ENCODE peak calls at places on chromosomes 13 and 19, in four cellular contexts. A is A549, E is HepG2, B is GM12878. L is an unnamed sample.

GRCh38 chr13:31896427-31896826 is 135.1 kb upstream of the FRY start:
- DNase-seq in A (no peak), E (no peak), B (no peak), L (no peak)

GRCh38 chr13:97321101-97321500 is 99.0 kb downstream of the MBNL2 start:
- DNase-seq in A (no peak), B (no peak), E (no peak), L (no peak)

GRCh38 chr19:57099199-57099661 is 20.6 kb upstream of the USP29 start:
- DNase-seq in A (peak; percentile 42), B (no peak), E (peak; percentile 49), L (peak; percentile 87)

GRCh38 chr13:36817996-36818395 is 1.0 kb upstream of the RFXAP start:
- DNase-seq in B (no peak), A (no peak), E (no peak), L (no peak)

GRCh38 chr13:110055089-110055488 is 251.9 kb downstream of the COL4A1 start:
- DNase-seq in B (no peak), A (no peak), E (no peak), L (no peak)

GRCh38 chr19:685457-685931 is 9.3 kb downstream of the FSTL3 start:
- DNase-seq in B (no peak), E (no peak), A (no peak), L (no peak)

GRCh38 chr13:88979465-88980180 is 1308.5 kb downstream of the SLITRK5 start:
- DNase-seq in E (no peak), B (no peak), A (no peak), L (peak; percentile 6)

GRCh38 chr13:111559612-111560423 is 239.4 kb downstream of the TEX29 start:
- DNase-seq in A (no peak), B (no peak), E (no peak), L (no peak)

GRCh38 chr13:35769812-35770211 is 293.3 kb upstream of the MAB21L1 start:
- DNase-seq in E (no peak), B (no peak), A (no peak), L (no peak)

GRCh38 chr13:58547419-58547818 is 915.9 kb downstream of the PCDH17 start:
- DNase-seq in A (no peak), E (no peak), B (no peak), L (no peak)

GRCh38 chr19:33064778-33065550 is at the start of gene RHPN2:
- DNase-seq in A (peak; percentile 93), B (no peak), E (peak; percentile 43), L (peak; percentile 96)

GRCh38 chr19:45345506-45345860 is 4.9 kb downstream of the KLC3 start:
- DNase-seq in A (no peak), E (no peak), B (no peak), L (no peak)

GRCh38 chr13:20703785-20704458 is 423 bp downstream of the IL17D start:
- DNase-seq in A (peak; percentile 70), B (peak; percentile 9), E (peak; percentile 58), L (peak; percentile 95)

GRCh38 chr13:24220086-24220703 is 59.7 kb downstream of the SPATA13 start:
- DNase-seq in B (no peak), A (peak; percentile 76), E (peak; percentile 75), L (peak; percentile 77)

GRCh38 chr13:79336971-79337370 is 69.1 kb downstream of the RBM26 start:
- DNase-seq in A (no peak), B (no peak), E (no peak), L (no peak)
- TF ChIP-seq PBX3 in A (no peak), B (no peak), E (no peak), L (no peak)

GRCh38 chr13:101473458-101473857 is 21.0 kb downstream of the ITGBL1 start:
- DNase-seq in B (no peak), A (no peak), E (no peak), L (no peak)

GRCh38 chr13:101475536-101475935 is 23.1 kb downstream of the ITGBL1 start:
- DNase-seq in B (no peak), E (no peak), A (no peak), L (no peak)

GRCh38 chr13:101474419-101474957 is 22.0 kb downstream of the ITGBL1 start:
- DNase-seq in A (peak; percentile 58), B (no peak), E (no peak), L (no peak)
- TF ChIP-seq PBX3 in A (no peak), B (no peak), E (no peak), L (no peak)

GRCh38 chr13:66835040-66835628 is 395.0 kb downstream of the PCDH9 start:
- DNase-seq in A (peak; percentile 66), B (no peak), E (peak; percentile 24), L (peak; percentile 66)
- TF ChIP-seq PBX3 in A (no peak), B (no peak), E (no peak), L (no peak)

DNA sequence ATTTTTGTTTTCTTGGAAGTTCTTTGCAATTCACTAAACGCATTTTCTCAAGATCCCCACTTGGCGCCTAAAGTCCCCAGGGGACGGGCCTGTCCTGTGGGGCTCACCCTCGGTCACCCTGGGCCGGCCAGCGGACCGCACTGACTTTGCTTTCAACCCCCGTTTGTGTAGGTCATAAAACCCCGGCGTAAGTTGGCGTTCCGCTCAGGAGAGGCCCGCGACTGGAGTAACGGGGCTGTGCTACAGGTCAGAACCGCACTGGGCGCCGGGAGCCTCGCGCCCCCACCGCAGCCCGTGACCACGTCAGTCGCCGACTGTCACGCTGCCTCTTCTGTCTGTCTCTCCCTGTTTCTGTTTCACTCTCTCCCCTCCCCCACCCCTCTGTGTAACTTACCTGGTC is 13.6 kb downstream of the TSSK6 start:
- DNase-seq in E (no peak), B (no peak), A (no peak), L (no peak)
- TF ChIP-seq PBX3 in E (no peak), B (no peak), A (no peak), L (no peak)

DNA sequence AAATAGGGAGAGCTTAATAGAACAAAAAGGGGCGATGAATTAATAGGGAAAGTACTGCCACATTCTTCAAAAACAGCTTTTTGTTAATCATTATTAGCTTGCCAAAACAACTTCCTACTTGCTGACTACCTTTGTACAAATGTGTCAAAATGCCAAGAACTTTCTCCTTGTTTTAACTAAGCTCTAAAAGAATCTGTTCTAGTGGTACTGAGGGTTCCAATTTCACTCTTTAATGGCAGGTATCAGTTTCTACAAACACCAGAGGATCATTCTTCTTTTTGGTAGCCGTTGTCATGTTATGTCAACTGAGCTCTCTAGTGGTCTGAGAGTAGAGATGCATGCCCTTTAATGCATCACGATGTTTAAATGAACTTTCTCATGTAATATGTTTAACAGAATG is 29.4 kb upstream of the FBXL3 start:
- DNase-seq in E (no peak), A (no peak), B (no peak), L (no peak)
- TF ChIP-seq PBX3 in E (no peak), A (no peak), B (no peak), L (no peak)